ENCODE peak calls at places on chromosomes 11 and 22, in nine cellular contexts. R is EH; P is tibial artery; D is Kasumi-1; M is GOT3; T is stimulated activated CD8-positive, alpha-beta memory T cell treated with anti-CD3 and anti-CD28 coated beads, Interleukin-12 subunit alpha, Interleukin-12 subunit beta, amount 100 ng/mL, for 1 hour; N is amniotic epithelial cell; J is stimulated activated CD4-positive, alpha-beta T cell treated with anti-CD3 and anti-CD28 coated beads, TNF-alpha, amount 100 ng/mL, for 24 hours; S is suprapubic skin. F is an unnamed sample.

GRCh38 chr11:1171985-1172728 is 14.4 kb downstream of the MUC5AC start:
- DNase-seq in J (no peak), R (no peak), M (no peak), N (no peak), D (no peak), S (no peak), P (no peak), T (no peak), F (no peak)

GRCh38 chr11:35507688-35508087 is 17.7 kb downstream of the PAMR1 start:
- DNase-seq in N (no peak), P (no peak), T (no peak), D (no peak), M (no peak), S (no peak), R (peak), J (no peak), F (no peak)

GRCh38 chr11:34065505-34066203 is 14.1 kb downstream of the CAPRIN1 start:
- DNase-seq in R (peak), T (no peak), M (no peak), S (no peak), D (no peak), P (no peak), N (peak), J (no peak), F (peak)

GRCh38 chr22:29798801-29799200 is 31.6 kb downstream of the UQCR10 start:
- DNase-seq in P (no peak), S (no peak), T (no peak), N (no peak), M (no peak), D (no peak), R (no peak), J (no peak), F (no peak)

GRCh38 chr11:64409707-64410395 is 50.9 kb downstream of the RPS6KA4 start:
- DNase-seq in N (peak), M (no peak), P (no peak), D (no peak), T (no peak), S (no peak), R (no peak), J (no peak), F (peak)

GRCh38 chr11:12137938-12138731 is 27.7 kb downstream of the MICAL2 start:
- DNase-seq in P (no peak), N (peak), R (peak), M (no peak), T (no peak), J (no peak), D (no peak), S (no peak), F (peak)

GRCh38 chr22:30159561-30160353 is 79.5 kb downstream of the HORMAD2 start:
- DNase-seq in D (no peak), N (peak), J (no peak), M (no peak), T (no peak), R (peak), S (no peak), P (no peak), F (peak)

GRCh38 chr11:118958577-118958976 is 2.5 kb downstream of the UPK2 start:
- DNase-seq in R (no peak), T (no peak), M (no peak), D (no peak), S (no peak), N (no peak), J (no peak), P (no peak), F (no peak)

GRCh38 chr11:63813563-63814382 is 517 bp downstream of the SPINDOC start:
- DNase-seq in S (no peak), M (no peak), R (peak), N (peak), P (peak), T (no peak), J (peak), D (peak), F (peak)

GRCh38 chr22:42994917-42995562 is 19.9 kb downstream of the PACSIN2 start:
- DNase-seq in D (peak), R (peak), P (peak), T (no peak), N (peak), M (peak), S (peak), J (no peak), F (peak)

GRCh38 chr11:368414-369335 is 624 bp upstream of the B4GALNT4 start:
- DNase-seq in S (peak), M (no peak), N (no peak), T (no peak), J (no peak), P (no peak), D (no peak), R (peak), F (peak)

GRCh38 chr11:106642331-106642730 is 375.9 kb downstream of the GUCY1A2 start:
- DNase-seq in R (peak), P (no peak), S (no peak), T (no peak), J (no peak), N (peak), M (no peak), D (no peak), F (peak)

GRCh38 chr11:15826826-15827225 is 529.5 kb downstream of the SOX6 start:
- DNase-seq in S (no peak), P (no peak), M (no peak), J (peak), D (peak), R (peak), N (peak), T (no peak), F (peak)

GRCh38 chr11:8277691-8278090 is 14.0 kb upstream of the LMO1 start:
- DNase-seq in P (peak), N (no peak), J (no peak), T (no peak), S (no peak), D (no peak), M (no peak), R (no peak), F (no peak)

GRCh38 chr22:45199723-45200122 is 36.0 kb downstream of the NUP50 start:
- DNase-seq in J (no peak), M (no peak), D (no peak), P (no peak), T (no peak), S (no peak), R (no peak), N (no peak), F (no peak)

GRCh38 chr22:24951942-24952836 is at the start of gene KIAA1671:
- DNase-seq in T (peak), P (peak), N (peak), M (peak), S (peak), J (peak), R (peak), D (peak), F (peak)

GRCh38 chr11:1218256-1218787 is 4.5 kb upstream of the MUC5B start:
- DNase-seq in M (no peak), J (no peak), T (no peak), R (no peak), D (no peak), N (no peak), P (peak), S (peak), F (no peak)

GRCh38 chr11:60194511-60194910 is 11.6 kb upstream of the MS4A6A start:
- DNase-seq in J (no peak), D (no peak), R (no peak), N (no peak), M (no peak), T (no peak), P (no peak), S (no peak), F (no peak)

GRCh38 chr11:119728651-119729580 is at the start of gene NECTIN1:
- DNase-seq in D (peak), T (peak), S (peak), M (peak), R (peak), N (peak), J (peak), P (peak), F (peak)

GRCh38 chr11:64406221-64406946 is 47.4 kb downstream of the RPS6KA4 start:
- DNase-seq in J (no peak), T (no peak), M (no peak), R (no peak), N (no peak), P (no peak), S (no peak), D (no peak), F (no peak)

GRCh38 chr11:126113515-126113957 is 50.9 kb upstream of the CDON start:
- DNase-seq in N (peak), R (peak), P (peak), J (no peak), T (no peak), M (peak), S (peak), D (no peak), F (peak)

GRCh38 chr22:41288245-41288946 is 2.4 kb upstream of the RANGAP1 start:
- DNase-seq in T (no peak), M (no peak), N (peak), D (no peak), P (no peak), R (peak), S (no peak), J (no peak), F (peak)

GRCh38 chr11:6413791-6414231 is 5.1 kb downstream of the APBB1 start:
- DNase-seq in P (no peak), J (peak), S (no peak), M (no peak), D (no peak), T (no peak), R (peak), N (no peak), F (no peak)

GRCh38 chr11:130159657-130160459 is at the start of gene ST14:
- DNase-seq in D (peak), T (no peak), J (peak), M (no peak), P (no peak), R (no peak), N (no peak), S (no peak), F (no peak)

GRCh38 chr11:19849947-19850593 is 137.4 kb downstream of the NAV2 start:
- DNase-seq in M (no peak), R (peak), S (no peak), D (no peak), J (no peak), N (no peak), T (no peak), P (no peak), F (no peak)

GRCh38 chr22:47157093-47157420 is 394.6 kb downstream of the TBC1D22A start:
- DNase-seq in P (no peak), R (no peak), D (no peak), S (no peak), J (no peak), T (no peak), M (no peak), N (no peak), F (no peak)

GRCh38 chr11:12075822-12076821 is 34.3 kb upstream of the MICAL2 start:
- DNase-seq in N (peak), R (peak), D (no peak), M (peak), T (no peak), S (peak), J (no peak), P (peak), F (peak)

GRCh38 chr11:33543823-33544222 is 156.8 kb downstream of the C11orf91 start:
- DNase-seq in P (no peak), M (no peak), D (no peak), R (peak), N (peak), J (no peak), S (no peak), T (no peak), F (peak)

GRCh38 chr11:2441171-2441570 is 3.1 kb downstream of the TRPM5 start:
- DNase-seq in M (no peak), R (no peak), S (peak), T (no peak), P (peak), D (no peak), J (no peak), N (no peak), F (no peak)

GRCh38 chr11:100740440-100740839 is 53.4 kb downstream of the ARHGAP42 start:
- DNase-seq in D (no peak), J (no peak), P (no peak), M (no peak), T (no peak), N (peak), S (no peak), R (peak), F (peak)

GRCh38 chr11:47325271-47326041 is 27.0 kb downstream of the MYBPC3 start:
- DNase-seq in J (no peak), R (no peak), S (no peak), N (peak), M (no peak), T (no peak), P (peak), D (no peak), F (no peak)

GRCh38 chr22:24981656-24982055 is 29.1 kb downstream of the KIAA1671 start:
- DNase-seq in N (no peak), D (no peak), P (no peak), M (no peak), R (no peak), T (no peak), J (no peak), S (no peak), F (no peak)

GRCh38 chr11:134151083-134151747 is 72.6 kb downstream of the NCAPD3 start:
- DNase-seq in P (no peak), R (no peak), J (no peak), N (no peak), T (no peak), D (no peak), M (no peak), S (no peak), F (no peak)

GRCh38 chr22:21447694-21448402 is 19.3 kb upstream of the TMEM191C start:
- DNase-seq in T (no peak), M (no peak), J (no peak), S (peak), R (no peak), N (no peak), P (peak), D (no peak), F (no peak)

GRCh38 chr11:94928146-94928995 is 45.0 kb downstream of the CWC15 start:
- DNase-seq in T (no peak), P (no peak), M (no peak), J (no peak), R (peak), S (no peak), N (no peak), D (peak), F (no peak)

GRCh38 chr11:15711311-15711710 is 596.6 kb downstream of the INSC start:
- DNase-seq in D (no peak), S (no peak), R (no peak), N (no peak), T (no peak), J (no peak), M (no peak), P (no peak), F (no peak)

GRCh38 chr22:21450320-21450831 is 16.8 kb upstream of the TMEM191C start:
- DNase-seq in T (no peak), D (no peak), J (no peak), R (no peak), M (no peak), S (peak), N (no peak), P (peak), F (no peak)

GRCh38 chr11:15779518-15779917 is 576.8 kb downstream of the SOX6 start:
- DNase-seq in M (no peak), D (no peak), S (no peak), P (no peak), J (no peak), N (peak), R (peak), T (no peak), F (no peak)

GRCh38 chr11:68312117-68312779 is at the start of gene LRP5:
- DNase-seq in J (peak), S (no peak), N (no peak), P (no peak), M (no peak), R (peak), D (peak), T (no peak), F (no peak)